ENCODE peak calls at places on chromosomes 1 and 21, in ten cellular contexts. F, I, R, J, S, H, L, W, C and O are unnamed samples.
A peak's percentile ranks its signal among the peaks of the same experiment; 100 is the strongest.

GRCh38 chr21:17348849-17349248 is 164.0 kb upstream of the CXADR start:
- DNase-seq in F (no peak), I (no peak), R (no peak), J (no peak), S (no peak), H (no peak), L (no peak), W (no peak), C (no peak), O (no peak)

GRCh38 chr1:113782451-113782850 is 23.2 kb upstream of the PHTF1 start:
- DNase-seq in F (peak; percentile 28), I (no peak), R (no peak), J (no peak), S (no peak), H (no peak), L (no peak), W (peak; percentile 22), C (no peak), O (no peak)

GRCh38 chr1:26391450-26391849 is 18.9 kb upstream of the ZNF683 start:
- DNase-seq in F (peak; percentile 59), I (no peak), R (no peak), J (peak; percentile 29), S (no peak), H (no peak), L (peak; percentile 48), W (peak; percentile 73), C (no peak), O (peak; percentile 20)

GRCh38 chr1:42359466-42359865 is 21.1 kb upstream of the RIMKLA start:
- DNase-seq in F (no peak), I (no peak), R (no peak), J (no peak), S (no peak), H (no peak), L (no peak), W (peak; percentile 10), C (no peak), O (no peak)

GRCh38 chr1:180141381-180141934 is 13.2 kb upstream of the QSOX1 start:
- DNase-seq in F (no peak), I (no peak), R (no peak), J (no peak), S (no peak), H (no peak), L (no peak), W (no peak), C (no peak), O (no peak)

GRCh38 chr21:40054403-40054802 is 187.2 kb downstream of the PCP4 start:
- DNase-seq in F (no peak), I (no peak), R (no peak), J (no peak), S (no peak), H (peak; percentile 88), L (no peak), W (no peak), C (peak; percentile 89), O (peak; percentile 44)

GRCh38 chr1:119712342-119713038 is 756 bp downstream of the PHGDH start:
- DNase-seq in F (peak; percentile 95), I (peak; percentile 83), R (peak; percentile 75), J (peak; percentile 69), S (peak; percentile 20), H (peak; percentile 69), L (peak; percentile 28), W (peak; percentile 96), C (peak; percentile 95), O (peak; percentile 19)

GRCh38 chr1:212587304-212588136 is 21.0 kb upstream of the ATF3 start:
- DNase-seq in F (peak; percentile 95), I (no peak), R (no peak), J (no peak), S (no peak), H (no peak), L (no peak), W (peak; percentile 83), C (no peak), O (no peak)

GRCh38 chr1:179599623-179600249 is 8.1 kb downstream of the TDRD5 start:
- DNase-seq in F (peak; percentile 30), I (no peak), R (no peak), J (peak; percentile 40), S (no peak), H (no peak), L (no peak), W (peak; percentile 52), C (no peak), O (peak; percentile 78)

GRCh38 chr1:184143449-184143848 is 91.9 kb downstream of the TSEN15 start:
- DNase-seq in F (peak; percentile 33), I (no peak), R (no peak), J (no peak), S (no peak), H (no peak), L (no peak), W (peak; percentile 43), C (no peak), O (no peak)

GRCh38 chr1:181423301-181423918 is 59.9 kb upstream of the CACNA1E start:
- DNase-seq in F (peak; percentile 14), I (no peak), R (peak; percentile 34), J (peak; percentile 23), S (no peak), H (no peak), L (peak; percentile 53), W (peak; percentile 46), C (no peak), O (peak; percentile 54)

GRCh38 chr1:225880210-225880584 is 2.0 kb downstream of the TMEM63A start:
- DNase-seq in F (no peak), I (no peak), R (no peak), J (no peak), S (peak; percentile 25), H (peak; percentile 43), L (no peak), W (no peak), C (peak; percentile 62), O (peak; percentile 38)

DNA sequence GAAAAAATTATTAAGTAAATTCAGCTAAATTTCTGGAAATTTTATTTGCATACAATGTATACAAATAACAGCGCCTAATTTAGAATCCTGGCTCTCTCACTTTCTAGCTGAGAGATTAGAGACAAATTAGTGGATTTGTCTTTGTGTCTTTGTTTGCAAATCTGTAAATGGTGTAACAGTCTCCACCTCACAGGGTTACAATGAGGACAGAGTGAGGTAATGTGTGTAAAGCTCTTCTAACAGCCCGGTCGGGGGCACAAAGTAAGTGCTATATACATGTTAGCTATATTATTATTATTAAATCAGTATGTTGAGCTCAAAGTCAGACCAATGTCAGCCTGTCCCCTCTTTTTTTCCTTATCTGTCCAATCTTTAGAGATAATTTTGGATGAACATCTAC is 5.0 kb upstream of the ADAMTSL4 start:
- DNase-seq in F (no peak), I (no peak), R (no peak), J (no peak), S (no peak), H (no peak), L (no peak), W (no peak), C (no peak), O (no peak)
- H3K27ac ChIP-seq in F (no peak overlapping the region), I (no peak overlapping the region), R (peak overlapping the region; percentile 26), J (no peak overlapping the region), S (no peak overlapping the region), H (no peak overlapping the region), L (no peak overlapping the region), W (no peak overlapping the region), C (no peak overlapping the region), O (no peak overlapping the region)

DNA sequence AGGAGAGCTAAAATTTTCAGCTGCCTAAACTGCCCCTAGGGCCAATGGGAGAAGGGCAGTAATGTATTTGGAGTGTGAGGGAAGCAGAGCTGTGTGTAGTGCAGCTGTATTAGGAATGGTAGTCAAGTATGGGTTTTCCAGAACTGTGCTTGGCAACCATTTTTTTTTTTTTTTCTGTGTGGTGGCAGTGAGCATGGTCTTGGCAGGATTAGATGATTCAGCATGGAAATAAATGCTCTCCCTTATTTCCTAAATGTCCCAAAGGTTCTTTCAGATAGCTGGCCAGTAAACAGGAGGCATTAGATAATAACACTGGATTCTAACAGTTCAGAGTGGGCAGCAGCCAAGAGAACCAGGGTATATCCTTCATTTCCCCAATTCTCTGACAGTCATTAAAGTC is 81.7 kb downstream of the NDUFS5 start:
- DNase-seq in F (no peak), I (no peak), R (no peak), J (peak; percentile 68), S (no peak), H (no peak), L (no peak), W (no peak), C (no peak), O (no peak)
- H3K4me3 ChIP-seq in F (peak overlapping the region; percentile 95), I (no peak overlapping the region), R (peak overlapping the region; percentile 83), J (peak overlapping the region; percentile 70), S (no peak overlapping the region), H (peak overlapping the region; percentile 87), L (no peak overlapping the region), W (no peak overlapping the region), C (peak overlapping the region; percentile 87), O (no peak overlapping the region)

DNA sequence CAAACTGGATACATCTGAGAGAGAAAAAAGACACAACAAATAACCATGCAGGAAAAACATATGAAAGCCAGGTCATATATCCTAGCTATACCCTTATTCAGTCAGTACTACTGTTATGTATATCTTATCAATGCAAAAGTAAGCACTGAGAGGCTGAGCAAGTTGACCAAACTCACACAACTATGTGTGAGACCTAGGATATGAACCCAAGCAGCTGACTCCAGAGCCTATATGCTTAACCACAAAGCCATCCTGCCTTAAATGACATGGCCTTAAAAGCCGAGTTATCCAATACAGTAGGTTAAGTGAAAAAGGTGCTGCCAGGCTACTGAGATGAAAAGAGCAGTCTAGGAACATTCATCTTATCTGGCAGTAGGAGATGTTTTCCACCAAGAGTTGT is 151.6 kb downstream of the RERE start:
- DNase-seq in F (no peak), I (no peak), R (no peak), J (no peak), S (no peak), H (no peak), L (no peak), W (no peak), C (no peak), O (no peak)
- H3K4me1 ChIP-seq in F (peaks cover 44% of the 10 kb centered on the region), I (peaks cover 34% of the 10 kb centered on the region), R (peaks cover 96% of the 10 kb centered on the region), J (peaks cover 60% of the 10 kb centered on the region), S (peaks cover 67% of the 10 kb centered on the region), H (peaks cover 93% of the 10 kb centered on the region), L (peaks cover 68% of the 10 kb centered on the region), W (peaks cover 78% of the 10 kb centered on the region), C (peaks cover 51% of the 10 kb centered on the region), O (peaks cover 10% of the 10 kb centered on the region)

GRCh38 chr1:206501881-206502280 is 5.5 kb upstream of the RASSF5 start:
- DNase-seq in F (no peak), I (no peak), R (no peak), J (no peak), S (no peak), H (peak; percentile 14), L (no peak), W (no peak), C (no peak), O (no peak)

GRCh38 chr1:206503591-206504362 is 3.6 kb upstream of the RASSF5 start:
- DNase-seq in F (peak; percentile 98), I (no peak), R (no peak), J (peak; percentile 29), S (peak; percentile 49), H (peak; percentile 78), L (no peak), W (peak; percentile 96), C (no peak), O (no peak)

GRCh38 chr1:206504363-206504713 is 3.0 kb upstream of the RASSF5 start:
- DNase-seq in F (no peak), I (no peak), R (no peak), J (no peak), S (no peak), H (no peak), L (no peak), W (no peak), C (no peak), O (no peak)

GRCh38 chr1:206502403-206502802 is 4.9 kb upstream of the RASSF5 start:
- DNase-seq in F (no peak), I (no peak), R (no peak), J (no peak), S (no peak), H (no peak), L (no peak), W (no peak), C (no peak), O (no peak)

GRCh38 chr1:206502813-206503212 is 4.5 kb upstream of the RASSF5 start:
- DNase-seq in F (peak; percentile 35), I (no peak), R (no peak), J (no peak), S (no peak), H (no peak), L (no peak), W (no peak), C (no peak), O (no peak)
- H3K27ac ChIP-seq in F (no peak overlapping the region), I (no peak overlapping the region), R (no peak overlapping the region), J (no peak overlapping the region), S (peak overlapping the region; percentile 83), H (no peak overlapping the region), L (no peak overlapping the region), W (no peak overlapping the region), C (no peak overlapping the region), O (no peak overlapping the region)